ENCODE peak calls at places on chromosomes 16 and 17, in ten cellular contexts. Z, R, N, K, C, U, V, J, I and F are unnamed samples.

GRCh38 chr16:57012353-57012752 is 23.0 kb downstream of the NLRC5 start:
- DNase-seq in Z (no peak), R (no peak), N (no peak), K (no peak), C (no peak), U (no peak), V (no peak), J (no peak), I (no peak), F (no peak)

GRCh38 chr17:6560496-6560895 is 4.1 kb upstream of the PITPNM3 start:
- DNase-seq in Z (no peak), R (no peak), N (no peak), K (no peak), C (no peak), U (no peak), V (no peak), J (no peak), I (no peak), F (no peak)

GRCh38 chr17:51560398-51560797 is 300.1 kb downstream of the UTP18 start:
- DNase-seq in Z (no peak), R (no peak), N (no peak), K (no peak), C (no peak), U (no peak), V (no peak), J (no peak), I (no peak), F (no peak)

GRCh38 chr16:73058616-73059409 is 10.9 kb upstream of the ZFHX3 start:
- DNase-seq in Z (peak; percentile 71), R (no peak), N (peak; percentile 53), K (peak; percentile 75), C (peak; percentile 39), U (peak; percentile 43), V (no peak), J (peak; percentile 51), I (peak; percentile 51), F (no peak)

GRCh38 chr17:2025220-2025621 is at the start of gene RTN4RL1:
- DNase-seq in Z (peak; percentile 33), R (no peak), N (no peak), K (no peak), C (peak; percentile 78), U (no peak), V (peak; percentile 46), J (peak; percentile 62), I (peak; percentile 65), F (peak; percentile 82)

GRCh38 chr16:48526058-48526957 is 83.7 kb downstream of the N4BP1 start:
- DNase-seq in Z (peak; percentile 39), R (no peak), N (no peak), K (no peak), C (no peak), U (no peak), V (no peak), J (peak; percentile 73), I (no peak), F (peak; percentile 84)

GRCh38 chr16:53545433-53545832 is 42.4 kb upstream of the AKTIP start:
- DNase-seq in Z (no peak), R (no peak), N (no peak), K (no peak), C (no peak), U (no peak), V (no peak), J (no peak), I (no peak), F (no peak)

GRCh38 chr17:31467502-31468256 is 76.2 kb downstream of the RAB11FIP4 start:
- DNase-seq in Z (no peak), R (no peak), N (no peak), K (no peak), C (peak; percentile 37), U (no peak), V (no peak), J (no peak), I (no peak), F (no peak)

GRCh38 chr17:40515491-40516041 is 14.1 kb upstream of the TNS4 start:
- DNase-seq in Z (no peak), R (no peak), N (no peak), K (no peak), C (no peak), U (no peak), V (no peak), J (no peak), I (no peak), F (no peak)

GRCh38 chr17:50203086-50203485 is 1.7 kb upstream of the COL1A1 start:
- DNase-seq in Z (no peak), R (no peak), N (no peak), K (no peak), C (no peak), U (peak; percentile 55), V (no peak), J (no peak), I (peak; percentile 78), F (no peak)

GRCh38 chr16:88329726-88330700 is 52.7 kb upstream of the ZNF469 start:
- DNase-seq in Z (no peak), R (no peak), N (no peak), K (no peak), C (no peak), U (no peak), V (no peak), J (no peak), I (no peak), F (peak; percentile 53)

GRCh38 chr16:1152651-1153259 is at the start of gene CACNA1H:
- DNase-seq in Z (no peak), R (no peak), N (peak; percentile 53), K (no peak), C (peak; percentile 34), U (no peak), V (no peak), J (no peak), I (peak; percentile 65), F (no peak)

GRCh38 chr17:80920406-80920805 is 71.2 kb upstream of the CHMP6 start:
- DNase-seq in Z (peak; percentile 70), R (no peak), N (no peak), K (no peak), C (no peak), U (peak; percentile 38), V (no peak), J (no peak), I (peak; percentile 66), F (no peak)

GRCh38 chr16:17467923-17468540 is 2.7 kb downstream of the XYLT1 start:
- DNase-seq in Z (peak; percentile 50), R (no peak), N (peak; percentile 71), K (no peak), C (peak; percentile 54), U (peak; percentile 69), V (peak; percentile 83), J (no peak), I (peak; percentile 75), F (peak; percentile 6)

GRCh38 chr16:22358000-22358399 is 16.4 kb downstream of the CDR2 start:
- DNase-seq in Z (no peak), R (no peak), N (no peak), K (no peak), C (no peak), U (no peak), V (no peak), J (no peak), I (no peak), F (no peak)

DNA sequence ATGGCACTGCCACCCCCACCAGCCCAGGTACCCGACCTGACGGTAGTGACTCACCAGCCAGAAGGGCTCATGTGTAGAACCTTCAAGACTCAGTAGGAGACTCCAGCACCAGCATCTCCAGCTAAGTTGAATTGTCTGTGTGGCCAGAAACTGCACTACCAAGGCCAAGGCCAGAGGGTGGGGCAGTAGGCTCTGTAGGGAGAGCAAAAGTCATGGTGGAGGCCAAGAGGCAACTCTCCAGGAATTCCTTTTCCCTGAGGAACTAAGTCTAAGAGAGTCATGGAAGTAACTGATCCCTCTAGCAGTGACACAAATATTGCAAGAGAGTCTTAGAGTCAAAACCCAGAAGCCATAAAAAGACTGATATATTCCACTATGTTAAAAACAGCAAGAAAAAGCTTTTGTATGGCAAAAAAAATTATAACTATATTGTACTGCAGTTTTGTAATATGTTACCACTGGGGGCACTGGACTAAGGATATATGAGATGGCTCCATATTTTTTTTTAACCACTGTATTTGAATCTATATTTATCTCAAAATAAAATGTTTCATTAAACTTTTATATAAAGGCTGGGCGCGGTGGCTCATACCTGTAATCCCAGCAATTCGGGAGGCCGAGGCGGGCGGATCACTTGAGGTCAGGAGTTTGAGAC is 30.2 kb upstream of the GUCY2D start:
- DNase-seq in Z (peak; percentile 48), R (no peak), N (no peak), K (no peak), C (no peak), U (no peak), V (no peak), J (no peak), I (no peak), F (no peak)
- TF ChIP-seq CTCF in Z (peak; percentile 39), R (no peak), N (peak; percentile 48), K (peak; percentile 57), C (peak; percentile 14), U (peak; percentile 42), V (no peak), J (no peak), I (no peak), F (no peak)

GRCh38 chr16:87053016-87053982 is 263.9 kb downstream of the C16orf95 start:
- DNase-seq in Z (no peak), R (no peak), N (no peak), K (no peak), C (no peak), U (no peak), V (no peak), J (no peak), I (no peak), F (no peak)
- TF ChIP-seq CTCF in Z (peak; percentile 13), R (no peak), N (peak; percentile 45), K (peak; percentile 62), C (no peak), U (no peak), V (no peak), J (no peak), I (no peak), F (no peak)

GRCh38 chr17:43151880-43152456 is 19.0 kb upstream of the NBR1 start:
- DNase-seq in Z (no peak), R (no peak), N (no peak), K (peak; percentile 4), C (no peak), U (no peak), V (no peak), J (no peak), I (no peak), F (no peak)
- TF ChIP-seq CTCF in Z (no peak), R (no peak), N (no peak), K (no peak), C (no peak), U (no peak), V (no peak), J (no peak), I (no peak), F (no peak)

DNA sequence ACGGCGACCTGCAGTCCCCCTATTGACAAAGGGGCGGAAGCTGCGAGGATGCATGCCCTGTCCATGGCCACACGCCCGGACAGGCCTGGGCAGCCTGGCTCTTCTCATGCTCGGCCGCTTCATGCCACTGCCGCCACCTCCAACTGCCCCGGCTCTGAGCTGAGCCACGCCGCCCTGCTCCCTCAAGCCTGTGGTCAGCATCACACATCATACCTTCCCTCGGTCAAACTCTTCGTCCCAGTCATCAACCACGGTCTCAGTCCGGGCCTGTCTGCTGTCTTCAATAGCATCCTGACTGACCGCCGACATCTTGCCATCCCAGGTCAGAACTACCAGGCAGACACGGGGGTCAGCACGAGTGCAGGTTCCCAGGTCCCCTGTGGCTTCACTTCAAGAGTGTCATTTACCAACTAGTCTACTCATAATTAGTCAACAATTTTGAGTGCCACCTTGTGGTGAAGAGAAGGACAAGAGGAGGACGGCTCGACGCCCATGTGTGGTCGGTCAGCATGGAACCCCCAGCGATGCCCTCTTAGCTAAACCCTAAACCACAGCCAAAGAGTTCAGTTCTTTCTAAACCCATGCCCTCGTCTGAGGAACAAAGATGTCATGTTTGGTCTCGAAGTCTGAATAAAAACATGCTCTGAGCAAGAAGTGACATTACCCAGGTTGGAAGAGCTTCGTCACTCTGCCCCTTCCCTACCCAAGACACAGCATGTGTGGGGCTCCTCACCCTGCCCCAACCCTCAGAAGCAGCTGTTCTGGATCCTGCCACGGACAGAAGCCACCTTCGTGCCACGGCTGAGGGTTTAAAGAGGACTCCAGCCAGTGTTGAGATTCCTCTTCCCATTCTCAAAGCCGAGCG is 16.9 kb upstream of the CYTH1 start:
- DNase-seq in Z (peak; percentile 47), R (no peak), N (no peak), K (no peak), C (no peak), U (peak; percentile 13), V (no peak), J (peak; percentile 65), I (no peak), F (peak; percentile 37)
- TF ChIP-seq CTCF in Z (peak; percentile 60), R (peak; percentile 43), N (peak; percentile 52), K (peak; percentile 59), C (peak; percentile 64), U (peak; percentile 27), V (peak; percentile 42), J (peak; percentile 41), I (no peak), F (peak; percentile 27)